ENCODE peak calls at places on chromosome 22, in four cellular contexts. U is A549, I is K562, O is GM12878. N is an unnamed sample.

GRCh38 chr22:25680949-25681348 is 61.0 kb upstream of the MYO18B start:
- DNase-seq in I (no peak), U (no peak), O (no peak), N (no peak)

GRCh38 chr22:30945653-30946052 is 22.9 kb downstream of the MORC2 start:
- DNase-seq in U (no peak), I (no peak), O (no peak), N (no peak)

GRCh38 chr22:17774206-17774927 is at the start of gene BID:
- DNase-seq in U (no peak), O (no peak), I (peak; percentile 71), N (no peak)

GRCh38 chr22:41311487-41311886 is 10.2 kb downstream of the ZC3H7B start:
- DNase-seq in I (peak; percentile 72), O (no peak), U (no peak), N (no peak)

GRCh38 chr22:17860220-17860965 is 86.1 kb upstream of the BID start:
- DNase-seq in O (no peak), I (no peak), U (no peak), N (no peak)

GRCh38 chr22:46881373-46882118 is 119.1 kb downstream of the TBC1D22A start:
- DNase-seq in I (no peak), O (no peak), U (no peak), N (no peak)

GRCh38 chr22:19783531-19784395 is 23.2 kb downstream of the TBX1 start:
- DNase-seq in O (no peak), I (no peak), U (no peak), N (no peak)

GRCh38 chr22:22168190-22168940 is 76.2 kb upstream of the VPREB1 start:
- DNase-seq in I (peak; percentile 88), U (peak; percentile 11), O (peak; percentile 57), N (peak; percentile 25)

GRCh38 chr22:35961480-35961902 is 67.1 kb downstream of the RBFOX2 start:
- DNase-seq in U (peak; percentile 7), O (no peak), I (no peak), N (no peak)

GRCh38 chr22:19522190-19522880 is 1.9 kb downstream of the CLDN5 start:
- DNase-seq in U (no peak), O (no peak), I (no peak), N (no peak)

GRCh38 chr22:47918936-47919505 is 1156.6 kb downstream of the TBC1D22A start:
- DNase-seq in U (no peak), I (no peak), O (no peak), N (no peak)

GRCh38 chr22:29030016-29030617 is 31.5 kb downstream of the C22orf31 start:
- DNase-seq in U (no peak), O (no peak), I (peak; percentile 15), N (peak; percentile 72)

GRCh38 chr22:29029202-29030000 is 32.2 kb downstream of the C22orf31 start:
- DNase-seq in U (no peak), I (no peak), O (no peak), N (no peak)

GRCh38 chr22:29031236-29031982 is 30.2 kb downstream of the C22orf31 start:
- DNase-seq in I (peak; percentile 79), U (peak; percentile 64), O (no peak), N (peak; percentile 93)

GRCh38 chr22:29032014-29032475 is 29.6 kb downstream of the C22orf31 start:
- DNase-seq in I (peak; percentile 24), U (no peak), O (no peak), N (peak; percentile 78)

DNA sequence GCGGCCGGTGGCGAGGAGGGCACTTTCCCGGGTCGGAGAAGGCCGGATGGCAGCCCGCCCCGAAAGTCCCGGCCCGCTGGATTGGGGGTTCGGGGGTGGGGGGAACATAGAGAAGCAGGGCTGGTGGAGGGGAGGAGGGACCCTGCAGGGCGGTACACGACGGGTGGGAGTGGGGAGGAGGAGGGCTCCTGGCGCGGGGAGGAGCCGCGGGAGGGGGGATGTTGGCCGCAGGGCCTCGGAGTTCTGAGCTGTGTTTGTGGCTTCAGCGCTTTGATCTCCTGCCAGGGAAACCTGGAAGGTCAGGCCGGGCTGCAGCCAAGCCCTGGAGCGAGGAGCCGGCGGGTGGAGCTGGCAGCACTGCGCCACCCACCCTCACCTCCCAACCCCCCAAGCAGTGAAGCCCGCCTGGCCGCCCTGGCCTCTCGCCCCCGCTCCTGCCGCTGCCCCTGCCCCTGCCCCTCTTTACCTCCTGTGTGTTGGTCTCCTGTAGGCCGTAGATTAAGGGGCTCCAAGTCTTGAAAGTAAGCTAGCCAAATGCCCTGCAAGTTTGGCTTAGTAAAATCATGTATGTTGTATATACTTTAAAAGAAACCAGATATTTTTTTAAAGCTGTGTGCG is 30.9 kb downstream of the C22orf31 start:
- DNase-seq in I (peak; percentile 65), U (peak; percentile 75), O (no peak), N (peak; percentile 93)
- TF ChIP-seq POLR2A in I (no peak), U (no peak), O (no peak), N (no peak)

GRCh38 chr22:24099661-24100060 is 81.6 kb upstream of the SUSD2 start:
- DNase-seq in U (no peak), I (no peak), O (no peak), N (no peak)
- TF ChIP-seq POLR2AphosphoS2 in U (no peak), I (no peak), O (no peak), N (no peak)

DNA sequence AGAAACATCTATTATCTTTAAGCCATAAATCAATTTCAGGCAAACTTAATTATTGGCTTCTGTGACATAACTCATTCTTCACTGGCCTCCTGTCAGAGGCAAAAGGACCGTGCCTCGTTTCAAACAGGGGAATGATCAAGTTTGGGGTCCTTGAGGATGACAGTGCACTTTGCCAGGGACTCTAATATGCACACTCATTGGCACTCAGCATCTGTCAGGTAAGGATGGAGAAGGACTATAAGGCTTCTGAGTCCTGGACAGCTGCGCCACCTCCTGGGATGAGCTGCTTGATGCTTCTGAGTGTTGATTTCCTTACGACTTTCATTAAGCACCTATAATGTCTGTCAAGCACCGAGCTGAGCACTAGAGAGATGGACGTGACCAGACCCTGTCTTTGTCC is 20.2 kb downstream of the BPIFC start:
- DNase-seq in I (peak; percentile 44), O (no peak), U (peak; percentile 13), N (peak; percentile 37)
- TF ChIP-seq CHD4 in I (no peak), O (no peak), U (no peak), N (no peak)

DNA sequence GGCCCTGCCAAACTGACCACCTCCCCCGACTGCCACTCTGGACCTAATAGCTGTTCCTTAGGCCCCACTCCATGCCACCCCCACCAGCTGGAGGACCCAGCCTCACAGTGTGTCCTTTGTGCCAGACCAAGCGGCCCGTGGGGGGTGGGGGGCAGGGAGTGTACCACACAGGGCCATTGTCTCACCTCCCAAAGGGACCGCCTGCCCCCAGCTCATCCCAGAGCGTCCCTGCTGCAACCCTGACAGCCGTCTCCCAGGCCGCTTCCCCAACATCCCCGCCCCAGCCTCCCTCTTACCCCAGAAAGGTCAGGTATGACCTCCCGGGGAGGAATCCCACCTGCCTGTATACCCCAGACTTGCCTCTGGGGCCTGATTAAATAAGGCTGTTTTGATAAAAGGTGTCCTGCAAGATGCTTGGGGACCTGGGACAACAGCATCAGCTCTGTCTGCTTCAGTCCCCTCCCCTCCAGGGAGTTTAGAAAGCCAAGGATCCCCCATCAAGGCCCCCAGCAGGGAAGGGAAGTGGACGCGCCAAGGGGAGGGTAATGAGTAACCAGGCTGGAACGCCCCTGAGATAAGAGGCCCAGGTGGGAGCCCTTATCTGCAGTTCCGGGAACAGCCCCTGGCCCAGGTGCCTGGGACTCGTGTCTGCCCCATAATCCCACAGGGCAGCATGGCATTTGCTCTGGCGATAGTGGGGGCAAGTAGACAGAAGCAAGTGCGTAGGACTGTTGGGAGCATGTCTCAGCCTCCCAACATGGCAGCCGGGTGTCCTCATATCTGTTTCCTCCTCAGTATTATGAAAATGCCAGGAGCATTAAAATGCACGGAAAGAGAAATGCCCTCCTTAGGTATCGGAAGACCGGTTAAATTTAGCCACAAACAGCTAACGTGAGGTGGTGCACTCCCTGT is 9.0 kb downstream of the CDC42EP1 start:
- DNase-seq in I (peak; percentile 42), U (no peak), O (no peak), N (peak; percentile 90)
- TF ChIP-seq POLR2A in I (peak; percentile 27), U (no peak), O (no peak), N (peak; percentile 66)

GRCh38 chr22:20920881-20921203 is 3.6 kb downstream of the CRKL start:
- DNase-seq in O (no peak), I (no peak), U (no peak), N (no peak)
- TF ChIP-seq POLR2AphosphoS2 in O (no peak), I (no peak), U (no peak), N (no peak)

GRCh38 chr22:33680632-33681031 is 239.6 kb downstream of the LARGE1 start:
- DNase-seq in O (no peak), U (no peak), I (no peak), N (no peak)
- TF ChIP-seq CHD4 in O (no peak), U (no peak), I (no peak), N (no peak)

GRCh38 chr22:44825310-44826150 is 73.2 kb downstream of the ARHGAP8 start:
- DNase-seq in O (no peak), U (no peak), I (no peak), N (no peak)

GRCh38 chr22:44823396-44823795 is 71.0 kb downstream of the ARHGAP8 start:
- DNase-seq in I (no peak), O (no peak), U (no peak), N (no peak)

GRCh38 chr22:44822479-44822878 is 70.1 kb downstream of the ARHGAP8 start:
- DNase-seq in I (no peak), U (no peak), O (no peak), N (no peak)

GRCh38 chr22:44824271-44824670 is 71.9 kb downstream of the ARHGAP8 start:
- DNase-seq in U (no peak), O (no peak), I (no peak), N (no peak)

DNA sequence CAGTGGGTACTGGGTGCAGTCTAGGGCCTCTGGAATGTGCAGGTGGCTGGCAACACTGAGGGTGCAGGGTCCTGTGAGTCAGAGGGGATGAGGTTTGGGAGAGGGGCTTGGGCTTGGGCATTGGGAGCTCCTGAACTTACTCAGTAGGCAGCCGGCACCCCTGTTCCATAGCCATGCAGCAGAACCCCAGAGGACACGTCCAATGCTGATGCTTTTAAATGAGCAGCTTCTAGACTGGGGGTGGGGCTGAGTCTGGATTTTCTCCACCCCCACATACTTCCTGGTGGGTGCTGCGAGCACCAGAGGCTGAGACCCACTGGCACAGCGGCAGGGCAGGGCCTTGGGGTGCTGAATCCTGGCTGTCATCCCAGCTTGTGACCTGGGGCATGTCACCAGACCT is 71.4 kb downstream of the ARHGAP8 start:
- DNase-seq in I (no peak), O (no peak), U (no peak), N (no peak)
- TF ChIP-seq POLR2A in I (no peak), O (no peak), U (no peak), N (no peak)

GRCh38 chr22:49307870-49308269 is 519.8 kb downstream of the BRD1 start:
- DNase-seq in U (no peak), O (no peak), I (no peak), N (no peak)
- TF ChIP-seq POLR2AphosphoS2 in U (no peak), O (no peak), I (no peak), N (no peak)

N was measured in HepG2.